ENCODE peak calls at places on chromosomes 12 and 14, in four cellular contexts. V is brain pericyte; C is stimulated activated CD4-positive, alpha-beta T cell treated with anti-CD3 and anti-CD28 coated beads, Interleukin-1b, Interleukin-23, amount 100 ng/mL, for 4 hours; F is pancreas. Y is an unnamed sample.

GRCh38 chr14:73755434-73756014 is 41.3 kb upstream of the PNMA1 start:
- DNase-seq in V (no peak), C (no peak), F (no peak), Y (no peak)

GRCh38 chr12:73632661-73633060 is 905.0 kb upstream of the ATXN7L3B start:
- DNase-seq in V (no peak), C (no peak), F (no peak), Y (no peak)

GRCh38 chr14:92641306-92641705 is 107.1 kb downstream of the LGMN start:
- DNase-seq in V (no peak), C (no peak), F (no peak), Y (no peak)

GRCh38 chr12:74820324-74820723 is 282.7 kb downstream of the ATXN7L3B start:
- DNase-seq in V (no peak), C (no peak), F (no peak), Y (no peak)

GRCh38 chr12:32399373-32400113 is at the start of gene FGD4:
- DNase-seq in V (no peak), C (peak), F (peak), Y (no peak)

GRCh38 chr12:6333566-6333965 is 8.3 kb downstream of the TNFRSF1A start:
- DNase-seq in V (no peak), C (no peak), F (no peak), Y (no peak)

GRCh38 chr14:81018714-81019512 is 63.5 kb downstream of the TSHR start:
- DNase-seq in V (no peak), C (no peak), F (no peak), Y (no peak)

GRCh38 chr12:108090107-108090899 is 38.8 kb upstream of the WSCD2 start:
- DNase-seq in V (no peak), C (no peak), F (no peak), Y (no peak)

GRCh38 chr14:31510222-31510621 is 22.4 kb upstream of the GPR33 start:
- DNase-seq in V (no peak), C (no peak), F (no peak), Y (peak)

GRCh38 chr14:99606359-99606758 is 2.4 kb upstream of the CCDC85C start:
- DNase-seq in V (no peak), C (no peak), F (no peak), Y (no peak)

GRCh38 chr12:91846466-91847055 is 299.1 kb downstream of the BTG1 start:
- DNase-seq in V (no peak), C (no peak), F (no peak), Y (no peak)

GRCh38 chr14:63454863-63455622 is 88.1 kb downstream of the PPP2R5E start:
- DNase-seq in V (no peak), C (no peak), F (no peak), Y (peak)

GRCh38 chr14:94366146-94366887 is 22.1 kb downstream of the SERPINA1 start:
- DNase-seq in V (no peak), C (no peak), F (no peak), Y (no peak)

Y was measured in AG09309.